ENCODE peak calls at places on chromosome 1, in five cellular contexts. I is AG04450, A is cardiac muscle cell, Z is prostate gland, N is transverse colon. K is an unnamed sample.

GRCh38 chr1:4838231-4838630 is 183.8 kb downstream of the AJAP1 start:
- DNase-seq in I (no peak), A (no peak), Z (no peak), N (no peak), K (no peak)

GRCh38 chr1:101174722-101175121 is 62.1 kb upstream of the S1PR1 start:
- DNase-seq in I (peak; percentile 33), A (no peak), Z (no peak), N (no peak), K (no peak)

GRCh38 chr1:101309334-101310221 is 72.8 kb downstream of the S1PR1 start:
- DNase-seq in I (no peak), A (peak; percentile 71), Z (peak; percentile 20), N (peak; percentile 39), K (no peak)

GRCh38 chr1:67559222-67559700 is 125.7 kb upstream of the GADD45A start:
- DNase-seq in I (no peak), A (no peak), Z (no peak), N (no peak), K (peak; percentile 83)

GRCh38 chr1:71784989-71785388 is 497.4 kb downstream of the NEGR1 start:
- DNase-seq in I (no peak), A (no peak), Z (no peak), N (no peak), K (no peak)

GRCh38 chr1:31937300-31938183 is 626 bp downstream of the PTP4A2 start:
- DNase-seq in I (no peak), A (peak; percentile 79), Z (peak; percentile 70), N (peak; percentile 82), K (peak; percentile 90)

GRCh38 chr1:241330619-241331327 is 26.2 kb downstream of the RGS7 start:
- DNase-seq in I (no peak), A (no peak), Z (no peak), N (no peak), K (no peak)

GRCh38 chr1:42420145-42420544 is 35.7 kb downstream of the ZMYND12 start:
- DNase-seq in I (no peak), A (no peak), Z (no peak), N (no peak), K (no peak)

GRCh38 chr1:56894014-56894413 is 39.4 kb downstream of the C8A start:
- DNase-seq in I (no peak), A (no peak), Z (no peak), N (no peak), K (no peak)

GRCh38 chr1:241167121-241167619 is 189.8 kb downstream of the RGS7 start:
- DNase-seq in I (no peak), A (no peak), Z (no peak), N (no peak), K (no peak)

GRCh38 chr1:25710583-25711347 is 89.2 kb upstream of the SELENON start:
- DNase-seq in I (no peak), A (no peak), Z (no peak), N (no peak), K (no peak)

GRCh38 chr1:42962641-42963377 is 4.1 kb upstream of the SLC2A1 start:
- DNase-seq in I (no peak), A (peak; percentile 92), Z (no peak), N (no peak), K (peak; percentile 90)

GRCh38 chr1:23984417-23985186 is 4.5 kb upstream of the SRSF10 start:
- DNase-seq in I (no peak), A (peak; percentile 61), Z (peak; percentile 91), N (peak; percentile 38), K (no peak)

GRCh38 chr1:53781654-53782053 is 42.7 kb upstream of the GLIS1 start:
- DNase-seq in I (no peak), A (no peak), Z (no peak), N (no peak), K (no peak)

GRCh38 chr1:76302711-76303347 is 228.3 kb downstream of the ST6GALNAC3 start:
- DNase-seq in I (no peak), A (no peak), Z (no peak), N (no peak), K (no peak)

GRCh38 chr1:24416666-24417391 is 1.2 kb downstream of the NIPAL3 start:
- DNase-seq in I (peak; percentile 98), A (no peak), Z (no peak), N (peak; percentile 55), K (no peak)

GRCh38 chr1:54107131-54107530 is 45.7 kb downstream of the CDCP2 start:
- DNase-seq in I (no peak), A (no peak), Z (no peak), N (no peak), K (no peak)

GRCh38 chr1:44822981-44823451 is 14.7 kb downstream of the BTBD19 start:
- DNase-seq in I (no peak), A (no peak), Z (no peak), N (peak; percentile 13), K (no peak)

DNA sequence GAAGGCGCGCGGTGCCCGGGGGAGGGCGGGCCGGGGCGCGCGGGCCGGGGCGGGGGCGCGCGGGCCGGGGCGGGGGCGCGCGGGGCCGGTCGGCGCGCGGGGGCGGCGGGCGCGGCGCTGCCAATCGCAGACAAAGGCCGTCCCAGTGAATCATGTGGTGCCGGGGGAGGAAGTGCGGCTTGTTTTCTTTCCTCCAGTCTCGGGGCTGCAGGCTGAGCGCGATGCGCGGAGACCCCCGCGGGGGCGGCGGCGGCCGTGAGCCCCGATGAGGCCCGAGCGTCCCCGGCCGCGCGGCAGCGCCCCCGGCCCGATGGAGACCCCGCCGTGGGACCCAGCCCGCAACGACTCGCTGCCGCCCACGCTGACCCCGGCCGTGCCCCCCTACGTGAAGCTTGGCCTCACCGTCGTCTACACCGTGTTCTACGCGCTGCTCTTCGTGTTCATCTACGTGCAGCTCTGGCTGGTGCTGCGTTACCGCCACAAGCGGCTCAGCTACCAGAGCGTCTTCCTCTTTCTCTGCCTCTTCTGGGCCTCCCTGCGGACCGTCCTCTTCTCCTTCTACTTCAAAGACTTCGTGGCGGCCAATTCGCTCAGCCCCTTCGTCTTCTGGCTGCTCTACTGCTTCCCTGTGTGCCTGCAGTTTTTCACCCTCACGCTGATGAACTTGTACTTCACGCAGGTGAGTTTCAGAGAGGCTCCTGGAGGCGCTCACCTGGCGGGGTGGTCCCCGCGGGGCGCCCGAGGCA is at the start of gene GPR137B:
- DNase-seq in I (no peak), A (peak; percentile 44), Z (peak; percentile 37), N (peak; percentile 55), K (no peak)
- H3K27ac ChIP-seq in I (peak within 1 kb of the TSS; percentile 52), A (no peak within 1 kb of the TSS), Z (peak within 1 kb of the TSS; percentile 20), N (peak within 1 kb of the TSS; percentile 71), K (peak within 1 kb of the TSS; percentile 36)

GRCh38 chr1:8017495-8018310 is 8.4 kb downstream of the ERRFI1 start:
- DNase-seq in I (no peak), A (peak; percentile 14), Z (peak; percentile 59), N (no peak), K (no peak)

GRCh38 chr1:8018492-8019228 is 7.4 kb downstream of the ERRFI1 start:
- DNase-seq in I (no peak), A (no peak), Z (no peak), N (no peak), K (no peak)

GRCh38 chr1:8020032-8020431 is 6.1 kb downstream of the ERRFI1 start:
- DNase-seq in I (no peak), A (no peak), Z (peak; percentile 69), N (no peak), K (no peak)

GRCh38 chr1:8021676-8022266 is 4.3 kb downstream of the ERRFI1 start:
- DNase-seq in I (no peak), A (no peak), Z (no peak), N (no peak), K (no peak)

GRCh38 chr1:8019229-8019620 is 6.9 kb downstream of the ERRFI1 start:
- DNase-seq in I (no peak), A (no peak), Z (no peak), N (no peak), K (no peak)
- H3K4me3 ChIP-seq in I (no peak overlapping the region), A (no peak overlapping the region), Z (no peak overlapping the region), N (no peak overlapping the region), K (no peak overlapping the region)

GRCh38 chr1:84001501-84001900 is 2.6 kb upstream of the TTLL7 start:
- DNase-seq in I (no peak), A (no peak), Z (no peak), N (no peak), K (no peak)

GRCh38 chr1:83999316-83999819 is 436 bp upstream of the TTLL7 start:
- DNase-seq in I (peak; percentile 37), A (peak; percentile 82), Z (peak; percentile 77), N (peak; percentile 78), K (peak; percentile 86)

GRCh38 chr1:83998599-83999315 is at the start of gene TTLL7:
- DNase-seq in I (no peak), A (peak; percentile 84), Z (peak; percentile 72), N (peak; percentile 80), K (peak; percentile 88)

GRCh38 chr1:84000196-84000885 is 1.4 kb upstream of the TTLL7 start:
- DNase-seq in I (no peak), A (no peak), Z (no peak), N (no peak), K (no peak)

DNA sequence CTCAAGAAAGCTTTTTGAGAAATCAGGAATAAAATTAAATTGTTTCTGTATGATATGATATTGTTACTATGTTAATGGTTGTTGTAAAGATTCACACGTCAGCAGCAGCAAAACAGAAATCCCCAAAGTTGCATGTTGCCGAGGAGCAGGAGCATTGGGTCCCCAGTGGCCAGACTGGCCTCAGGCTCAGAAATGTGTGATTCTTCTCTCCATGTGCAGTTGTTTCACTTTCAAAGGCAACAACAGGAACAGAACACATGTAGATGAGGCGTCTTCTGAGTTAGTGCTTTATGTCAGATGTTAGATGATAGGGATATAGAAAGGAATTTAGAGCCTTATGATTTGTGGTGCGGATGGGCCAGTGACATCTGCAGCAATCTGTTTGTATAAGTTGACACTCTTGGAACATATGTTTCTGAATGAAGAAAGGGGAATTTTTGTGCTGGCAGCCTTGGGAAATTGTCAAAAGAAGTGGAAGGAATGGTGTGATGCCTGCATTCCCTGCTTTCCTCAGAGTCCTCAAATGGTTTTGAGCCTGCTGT is 2.1 kb upstream of the TTLL7 start:
- DNase-seq in I (no peak), A (no peak), Z (no peak), N (no peak), K (no peak)
- H3K27ac ChIP-seq in I (no peak overlapping the region), A (no peak overlapping the region), Z (no peak overlapping the region), N (no peak overlapping the region), K (peak overlapping the region; percentile 97)

GRCh38 chr1:244322791-244323521 is 128.8 kb downstream of the ADSS2 start:
- DNase-seq in I (peak; percentile 82), A (no peak), Z (peak; percentile 81), N (no peak), K (no peak)
- H3K4me3 ChIP-seq in I (no peak overlapping the region), A (no peak overlapping the region), Z (peak overlapping the region; percentile 1), N (no peak overlapping the region), K (peak overlapping the region; percentile 32)

GRCh38 chr1:114336360-114336759 is 174.6 kb downstream of the TRIM33 start:
- DNase-seq in I (no peak), A (no peak), Z (no peak), N (no peak), K (no peak)
- H3K27ac ChIP-seq in I (no peak overlapping the region), A (no peak overlapping the region), Z (no peak overlapping the region), N (no peak overlapping the region), K (no peak overlapping the region)

DNA sequence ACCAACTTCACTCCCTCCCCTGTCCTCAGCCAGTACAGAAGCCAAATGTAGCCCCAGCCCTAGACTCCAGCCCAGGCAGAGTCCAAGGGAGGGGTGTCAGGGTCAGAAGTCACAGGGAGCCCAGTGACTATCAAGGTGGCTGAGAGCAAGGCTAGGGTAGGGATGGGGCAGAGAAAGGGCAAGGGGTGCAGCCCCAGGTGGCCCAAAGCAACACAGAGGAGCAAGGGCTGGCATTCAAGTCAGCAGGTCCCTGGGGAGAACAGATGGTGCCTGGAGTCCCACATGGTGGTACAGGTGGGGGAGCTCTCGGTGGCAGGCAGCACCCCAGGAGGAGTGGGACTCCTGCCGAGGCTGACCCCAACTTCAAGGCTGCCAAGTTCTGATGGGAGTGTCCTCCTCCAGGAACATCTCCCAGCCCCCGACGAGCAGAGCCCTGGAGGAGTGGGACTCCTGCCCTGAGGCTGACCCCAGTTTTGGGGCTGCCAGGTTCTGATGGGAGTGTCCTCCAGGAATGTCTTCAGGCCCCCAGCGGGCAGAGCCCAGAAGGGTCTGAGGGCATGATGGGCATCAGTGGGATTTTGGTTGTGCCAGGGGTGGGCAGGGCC is 3.7 kb upstream of the DVL1 start:
- DNase-seq in I (no peak), A (no peak), Z (no peak), N (no peak), K (no peak)
- H3K4me3 ChIP-seq in I (no peak overlapping the region), A (no peak overlapping the region), Z (no peak overlapping the region), N (no peak overlapping the region), K (no peak overlapping the region)

K was measured in ascending aorta.